ENCODE peak calls at places on chromosomes 3 and 15, in eight cellular contexts. H is fibroblast of lung, V is sigmoid colon, J is breast epithelium, Y is fibroblast of gingiva, B is ELR, A is LoVo, K is NCI-H774. I is an unnamed sample.

GRCh38 chr15:26888761-26889160 is 21.9 kb downstream of the GABRA5 start:
- DNase-seq in A (no peak), V (no peak), B (no peak), K (no peak), H (no peak), J (no peak), Y (no peak), I (no peak)

GRCh38 chr3:178777718-178778411 is 241.6 kb downstream of the KCNMB2 start:
- DNase-seq in V (no peak), A (no peak), K (peak), B (peak), Y (no peak), J (no peak), H (no peak), I (peak)

GRCh38 chr3:156818890-156819289 is 7.3 kb upstream of the LEKR1 start:
- DNase-seq in B (peak), K (no peak), J (no peak), H (peak), A (peak), V (no peak), Y (no peak), I (peak)

GRCh38 chr15:76147906-76148553 is 88.2 kb downstream of the TMEM266 start:
- DNase-seq in B (peak), V (peak), K (peak), A (peak), J (no peak), H (peak), Y (peak), I (peak)

GRCh38 chr15:62637498-62637897 is 405.0 kb upstream of the TPM1 start:
- DNase-seq in V (no peak), J (no peak), A (no peak), B (no peak), K (no peak), Y (no peak), H (no peak), I (no peak)

GRCh38 chr15:91853501-91853967 is at the start of gene SLCO3A1:
- DNase-seq in J (peak), K (peak), A (peak), B (peak), H (peak), Y (peak), V (peak), I (peak)

GRCh38 chr15:40511472-40512133 is 40.8 kb downstream of the CHST14 start:
- DNase-seq in Y (peak), H (peak), J (peak), V (peak), K (peak), B (peak), A (peak), I (peak)

GRCh38 chr3:53729130-53729529 is 117.1 kb downstream of the CHDH start:
- DNase-seq in Y (peak), B (no peak), H (no peak), J (no peak), K (no peak), V (no peak), A (no peak), I (no peak)

GRCh38 chr3:161349529-161350278 is 21.6 kb downstream of the SPTSSB start:
- DNase-seq in H (peak), B (peak), A (peak), J (peak), V (no peak), Y (peak), K (no peak), I (peak)

GRCh38 chr3:40930131-40930538 is 269.2 kb upstream of the CTNNB1 start:
- DNase-seq in B (no peak), J (no peak), A (no peak), H (no peak), Y (no peak), K (no peak), V (no peak), I (no peak)

GRCh38 chr15:79970921-79971434 is at the start of gene BCL2A1:
- DNase-seq in V (no peak), A (no peak), B (peak), Y (peak), J (no peak), H (peak), K (no peak), I (peak)

GRCh38 chr3:31893174-31893573 is 87.9 kb downstream of the OSBPL10 start:
- DNase-seq in A (no peak), H (peak), V (no peak), J (no peak), Y (peak), B (no peak), K (no peak), I (no peak)

GRCh38 chr3:15276028-15276717 is 56.2 kb downstream of the SH3BP5 start:
- DNase-seq in A (no peak), Y (no peak), V (peak), B (peak), H (no peak), J (no peak), K (no peak), I (peak)

GRCh38 chr3:139103484-139103883 is 58.8 kb upstream of the PRR23C start:
- DNase-seq in H (no peak), A (no peak), K (no peak), Y (no peak), B (no peak), J (no peak), V (no peak), I (no peak)

GRCh38 chr3:37223084-37223975 is 48.9 kb upstream of the LRRFIP2 start:
- DNase-seq in A (peak), J (no peak), Y (no peak), B (peak), H (no peak), K (no peak), V (no peak), I (peak)

GRCh38 chr3:112972158-112972557 is 2.7 kb downstream of the CD200R1 start:
- DNase-seq in H (no peak), Y (no peak), B (no peak), K (no peak), V (no peak), J (no peak), A (no peak), I (no peak)

GRCh38 chr3:106376016-106376415 is 507.2 kb upstream of the CBLB start:
- DNase-seq in H (no peak), Y (no peak), K (no peak), J (no peak), A (no peak), V (no peak), B (peak), I (peak)

GRCh38 chr3:186418601-186419238 is 56.7 kb upstream of the DGKG start:
- DNase-seq in V (no peak), J (no peak), B (no peak), K (no peak), H (no peak), Y (no peak), A (no peak), I (no peak)

GRCh38 chr15:48059786-48060185 is 61.0 kb upstream of the SLC24A5 start:
- DNase-seq in H (peak), B (no peak), J (no peak), Y (peak), V (no peak), K (no peak), A (no peak), I (no peak)

GRCh38 chr3:43949594-43949993 is 258.9 kb downstream of the ABHD5 start:
- DNase-seq in B (no peak), V (no peak), J (no peak), A (no peak), K (no peak), Y (no peak), H (no peak), I (no peak)

GRCh38 chr3:48598323-48599076 is 3.4 kb upstream of the COL7A1 start:
- DNase-seq in H (peak), V (no peak), J (peak), Y (peak), A (no peak), K (no peak), B (peak), I (peak)

GRCh38 chr3:148643389-148643840 is 54.3 kb upstream of the AGTR1 start:
- DNase-seq in J (no peak), B (peak), A (no peak), V (no peak), H (peak), Y (peak), K (no peak), I (peak)

GRCh38 chr15:56805466-56806146 is 72.3 kb upstream of the ZNF280D start:
- DNase-seq in V (no peak), J (no peak), Y (peak), K (no peak), H (peak), B (peak), A (peak), I (peak)

GRCh38 chr3:128358156-128358895 is 108.4 kb downstream of the DNAJB8 start:
- DNase-seq in H (no peak), V (no peak), K (no peak), Y (no peak), J (no peak), A (no peak), B (no peak), I (no peak)

GRCh38 chr3:172201990-172202318 is 162.6 kb downstream of the FNDC3B start:
- DNase-seq in Y (peak), A (no peak), V (no peak), H (peak), B (peak), K (no peak), J (no peak), I (peak)

GRCh38 chr15:52143862-52144261 is 31.3 kb upstream of the BCL2L10 start:
- DNase-seq in K (no peak), B (peak), A (no peak), V (no peak), Y (peak), H (peak), J (no peak), I (peak)

GRCh38 chr3:195548496-195548895 is 5.4 kb upstream of the PPP1R2 start:
- DNase-seq in H (no peak), Y (no peak), V (no peak), J (no peak), K (no peak), A (no peak), B (no peak), I (no peak)

GRCh38 chr3:117997201-117998049 is 1037.2 kb downstream of the IGSF11 start:
- DNase-seq in K (peak), H (peak), J (peak), B (peak), V (peak), Y (peak), A (peak), I (peak)

GRCh38 chr3:12343091-12343494 is 54.2 kb downstream of the PPARG start:
- DNase-seq in A (no peak), Y (peak), K (no peak), B (no peak), H (peak), J (no peak), V (no peak), I (no peak)